ENCODE peak calls at places on chromosomes 4 and X, in four cellular contexts. J is SIG-M5; O is stimulated activated CD4-positive, alpha-beta T cell treated with anti-CD3 and anti-CD28 coated beads, Interleukin-4, amount 100 ng/mL, for 48 hours; V is body of pancreas. U is an unnamed sample.

GRCh38 chrX:133911816-133912495 is 73.4 kb downstream of the GPC3 start:
- DNase-seq in J (no peak), O (no peak), V (no peak), U (no peak)

GRCh38 chr4:7206856-7207567 is 14.7 kb downstream of the SORCS2 start:
- DNase-seq in J (no peak), O (no peak), V (peak), U (no peak)

GRCh38 chrX:107827137-107827831 is 1.6 kb downstream of the MID2 start:
- DNase-seq in J (no peak), O (no peak), V (no peak), U (no peak)

GRCh38 chr4:1246901-1247810 is 1.8 kb downstream of the CTBP1 start:
- DNase-seq in J (no peak), O (no peak), V (no peak), U (peak)

GRCh38 chr4:103318327-103318726 is 120.2 kb upstream of the CENPE start:
- DNase-seq in J (no peak), O (no peak), V (no peak), U (no peak)

GRCh38 chr4:19224820-19225219 is 1026.9 kb upstream of the SLIT2 start:
- DNase-seq in J (no peak), O (no peak), V (no peak), U (no peak)

GRCh38 chr4:174595141-174595929 is 73.0 kb upstream of the HPGD start:
- DNase-seq in J (no peak), O (no peak), V (no peak), U (no peak)

GRCh38 chr4:76579596-76580375 is 144.8 kb downstream of the SHROOM3 start:
- DNase-seq in J (no peak), O (no peak), V (no peak), U (no peak)

GRCh38 chr4:125582302-125582701 is 267.5 kb downstream of the FAT4 start:
- DNase-seq in J (no peak), O (no peak), V (no peak), U (no peak)

GRCh38 chr4:110236324-110236723 is 37.9 kb upstream of the ELOVL6 start:
- DNase-seq in J (no peak), O (no peak), V (no peak), U (no peak)

GRCh38 chr4:126560794-126561193 is 1072.0 kb upstream of the INTU start:
- DNase-seq in J (no peak), O (no peak), V (no peak), U (no peak)

GRCh38 chrX:154602766-154603437 is 16.2 kb downstream of the CTAG1B start:
- DNase-seq in J (no peak), O (no peak), V (no peak), U (no peak)

GRCh38 chr4:101885574-101885973 is 95.0 kb downstream of the BANK1 start:
- DNase-seq in J (no peak), O (no peak), V (no peak), U (no peak)

GRCh38 chr4:107951551-107951950 is 20.2 kb downstream of the CYP2U1 start:
- DNase-seq in J (no peak), O (no peak), V (no peak), U (no peak)

U was measured in HL-60.